ENCODE peak calls at places on chromosome 9, in ten cellular contexts. N is activated B cell treated with CpG ODN at 0.5 μM for 24 hours, Z is choroid plexus epithelial cell, Y is right atrium auricular region, H is upper lobe of right lung, D is ovary, T is lower lobe of right lung, F is astrocyte of the spinal cord, L is cardiac fibroblast, X is nephron progenitor cell. E is an unnamed sample.
A peak's percentile ranks its signal among the peaks of the same experiment; 100 is the strongest.

GRCh38 chr9:81073821-81074220 is 615.5 kb downstream of the TLE1 start:
- DNase-seq in T (no peak), Y (no peak), H (no peak), Z (no peak), D (no peak), L (no peak), F (no peak), N (no peak), X (no peak), E (no peak)

GRCh38 chr9:27528886-27529315 is 713 bp downstream of the MOB3B start:
- DNase-seq in X (peak; percentile 58), Z (peak; percentile 35), N (peak; percentile 65), T (peak; percentile 74), H (peak; percentile 82), D (peak; percentile 77), L (peak; percentile 17), Y (peak; percentile 70), F (no peak), E (no peak)

GRCh38 chr9:1052119-1052907 is 2.2 kb downstream of the DMRT2 start:
- DNase-seq in T (no peak), X (no peak), L (no peak), D (no peak), Z (no peak), N (no peak), F (no peak), Y (no peak), H (no peak), E (no peak)

GRCh38 chr9:136771907-136772306 is 7.6 kb upstream of the LCN15 start:
- DNase-seq in N (no peak), H (peak; percentile 33), D (no peak), X (no peak), Y (no peak), L (no peak), Z (no peak), T (no peak), F (no peak), E (no peak)

GRCh38 chr9:71975833-71976232 is 64.4 kb downstream of the C9orf85 start:
- DNase-seq in T (no peak), N (no peak), H (no peak), Y (no peak), F (no peak), X (no peak), L (peak; percentile 18), D (no peak), Z (peak; percentile 28), E (no peak)

GRCh38 chr9:127029548-127029947 is 92.9 kb downstream of the ANGPTL2 start:
- DNase-seq in X (no peak), F (no peak), T (no peak), N (no peak), D (no peak), Y (no peak), L (no peak), H (no peak), Z (no peak), E (no peak)

GRCh38 chr9:14713187-14713799 is 9.2 kb downstream of the CER1 start:
- DNase-seq in Y (no peak), X (no peak), L (no peak), H (no peak), D (no peak), Z (no peak), F (no peak), N (no peak), T (no peak), E (no peak)

GRCh38 chr9:126860077-126860756 is at the start of gene ZBTB34:
- DNase-seq in H (peak; percentile 88), Z (peak; percentile 41), F (peak; percentile 54), D (peak; percentile 62), T (peak; percentile 80), L (peak; percentile 42), N (peak; percentile 92), X (peak; percentile 84), Y (no peak), E (peak; percentile 32)

GRCh38 chr9:115360122-115360521 is 242.2 kb upstream of the TNC start:
- DNase-seq in T (no peak), X (no peak), Y (no peak), L (no peak), H (no peak), N (no peak), D (no peak), Z (no peak), F (no peak), E (no peak)

GRCh38 chr9:36125062-36125855 is 11.3 kb upstream of the GLIPR2 start:
- DNase-seq in Y (no peak), H (no peak), N (no peak), T (no peak), Z (no peak), F (no peak), L (no peak), D (no peak), X (no peak), E (no peak)

GRCh38 chr9:97419315-97419867 is 7.5 kb downstream of the TDRD7 start:
- DNase-seq in H (no peak), X (no peak), Y (no peak), Z (peak; percentile 53), T (no peak), F (peak; percentile 21), D (no peak), L (peak; percentile 85), N (no peak), E (no peak)

GRCh38 chr9:4117835-4118610 is 181.8 kb downstream of the GLIS3 start:
- DNase-seq in X (no peak), T (peak; percentile 41), F (no peak), Y (no peak), N (peak; percentile 42), Z (no peak), D (peak; percentile 28), L (no peak), H (peak; percentile 55), E (no peak)

GRCh38 chr9:99262949-99263418 is 40.9 kb downstream of the SEC61B start:
- DNase-seq in Z (no peak), L (no peak), T (no peak), Y (no peak), N (no peak), X (no peak), F (no peak), D (no peak), H (no peak), E (no peak)

GRCh38 chr9:99266136-99267023 is 44.3 kb downstream of the SEC61B start:
- DNase-seq in L (peak; percentile 71), X (peak; percentile 82), H (peak; percentile 86), Z (peak; percentile 92), D (peak; percentile 71), N (peak; percentile 71), Y (no peak), T (peak; percentile 78), F (peak; percentile 75), E (no peak)

GRCh38 chr9:99261923-99262322 is 39.8 kb downstream of the SEC61B start:
- DNase-seq in Y (no peak), L (no peak), N (no peak), H (no peak), X (no peak), F (no peak), D (no peak), Z (no peak), T (no peak), E (no peak)

GRCh38 chr9:99259231-99259918 is 37.3 kb downstream of the SEC61B start:
- DNase-seq in N (peak; percentile 19), L (peak; percentile 19), H (peak; percentile 93), F (no peak), Y (peak; percentile 90), D (peak; percentile 75), T (peak; percentile 87), Z (peak; percentile 66), X (peak; percentile 34), E (no peak)

DNA sequence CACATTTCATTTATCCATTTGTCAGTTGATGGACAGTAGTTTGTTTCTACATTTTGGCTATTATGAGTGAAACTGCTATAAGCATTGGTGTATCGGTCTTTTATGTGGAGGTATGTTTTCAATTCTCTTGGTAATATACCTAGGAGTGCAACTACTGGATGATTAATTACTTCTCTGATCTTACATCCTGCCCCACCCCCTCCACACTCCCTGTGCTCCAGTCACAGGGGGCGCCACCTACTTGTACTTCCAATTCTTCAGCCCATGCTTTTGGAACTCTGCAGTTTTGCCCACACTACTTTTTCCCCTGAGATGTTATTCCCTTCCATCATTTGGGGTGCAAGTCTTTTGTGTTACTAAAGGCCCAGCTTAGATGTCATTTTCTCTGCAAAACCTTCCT is 42.0 kb downstream of the SEC61B start:
- DNase-seq in X (peak; percentile 8), T (no peak), D (no peak), L (peak; percentile 40), Y (no peak), Z (peak; percentile 35), F (no peak), N (no peak), H (no peak), E (no peak)
- TF ChIP-seq CTCF in X (no peak), T (no peak), D (no peak), L (peak; percentile 38), Y (peak; percentile 25), Z (peak; percentile 56), F (peak; percentile 29), N (no peak), H (no peak), E (peak; percentile 14)

GRCh38 chr9:32072568-32072967 is 311.9 kb upstream of the ACO1 start:
- DNase-seq in H (no peak), D (no peak), Y (no peak), Z (no peak), N (no peak), F (no peak), T (no peak), X (no peak), L (no peak), E (no peak)

GRCh38 chr9:32069969-32070368 is 314.5 kb upstream of the ACO1 start:
- DNase-seq in Y (no peak), F (no peak), N (no peak), L (no peak), Z (no peak), H (no peak), D (no peak), X (no peak), T (no peak), E (no peak)

GRCh38 chr9:32069169-32069813 is 315.2 kb upstream of the ACO1 start:
- DNase-seq in T (no peak), F (no peak), D (no peak), H (no peak), L (peak; percentile 2), Y (no peak), Z (peak; percentile 1), N (no peak), X (no peak), E (no peak)
- TF ChIP-seq CTCF in T (no peak), F (no peak), D (no peak), H (peak; percentile 7), L (no peak), Y (no peak), Z (peak; percentile 19), N (no peak), X (peak; percentile 33), E (no peak)

GRCh38 chr9:91192785-91193657 is 168.7 kb downstream of the AUH start:
- DNase-seq in H (peak; percentile 85), N (peak; percentile 33), X (peak; percentile 61), Z (peak; percentile 99), T (peak; percentile 74), F (peak; percentile 99), L (peak; percentile 99), Y (peak; percentile 97), D (peak; percentile 91), E (no peak)
- TF ChIP-seq CTCF in H (no peak), N (no peak), X (peak; percentile 17), Z (peak; percentile 6), T (no peak), F (peak; percentile 2), L (peak; percentile 8), Y (no peak), D (peak; percentile 34), E (no peak)

DNA sequence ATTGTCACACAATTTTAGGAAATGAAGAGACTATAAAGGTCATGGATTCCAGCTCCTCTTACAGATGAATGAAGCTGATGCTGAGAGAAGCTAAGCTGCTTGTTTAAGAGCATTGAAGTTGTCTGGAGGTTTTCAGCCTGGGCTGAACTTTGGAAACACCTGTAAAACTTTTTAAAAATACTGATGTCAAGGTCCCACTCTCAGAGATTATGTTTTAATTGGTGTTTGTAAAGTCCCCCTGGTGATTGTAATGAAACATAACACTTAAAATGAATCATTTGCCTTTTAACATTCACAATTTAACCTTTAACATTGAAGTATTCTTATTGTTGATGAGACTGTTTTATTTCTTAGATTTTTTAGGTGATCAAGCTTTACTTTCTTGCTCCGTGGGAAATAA is 16.4 kb downstream of the RAD23B start:
- DNase-seq in X (no peak), Z (no peak), L (peak; percentile 27), F (no peak), N (no peak), Y (no peak), H (no peak), D (no peak), T (no peak), E (no peak)
- TF ChIP-seq CTCF in X (peak; percentile 14), Z (peak; percentile 32), L (peak; percentile 21), F (peak; percentile 7), N (no peak), Y (peak; percentile 16), H (no peak), D (no peak), T (no peak), E (no peak)